ENCODE peak calls at places on chromosomes 5 and 9, in five cellular contexts. One of them, this sample, is unnamed.

GRCh38 chr5:141848771-141849370 is 29.3 kb downstream of the PCDH1 start:
- DNase-seq in MM.1S: peak; percentile 43
- DNase-seq in IMR-90: peak; percentile 66
- DNase-seq in K562: peak; percentile 71
- DNase-seq in fibroblast of lung: peak; percentile 40
- DNase-seq in this sample: no peak

GRCh38 chr9:33229359-33230120 is 10.4 kb upstream of the SPINK4 start:
- DNase-seq in IMR-90: no peak
- DNase-seq in MM.1S: peak; percentile 6
- DNase-seq in fibroblast of lung: no peak
- DNase-seq in K562: no peak
- DNase-seq in this sample: no peak

GRCh38 chr9:113675475-113675941 is 200.6 kb upstream of the ZNF618 start:
- DNase-seq in MM.1S: no peak
- DNase-seq in fibroblast of lung: peak; percentile 95
- DNase-seq in K562: no peak
- DNase-seq in IMR-90: peak; percentile 100
- DNase-seq in this sample: no peak

GRCh38 chr9:97985058-97985861 is 2.1 kb downstream of the ANP32B start:
- DNase-seq in MM.1S: peak; percentile 66
- DNase-seq in fibroblast of lung: peak; percentile 47
- DNase-seq in IMR-90: peak; percentile 11
- DNase-seq in K562: no peak
- DNase-seq in this sample: peak; percentile 36

GRCh38 chr9:127569819-127570401 is 42.2 kb upstream of the STXBP1 start:
- DNase-seq in IMR-90: peak; percentile 44
- DNase-seq in fibroblast of lung: no peak
- DNase-seq in K562: no peak
- DNase-seq in MM.1S: peak; percentile 84
- DNase-seq in this sample: no peak

GRCh38 chr9:127444283-127444920 is 6.8 kb downstream of the RPL12 start:
- DNase-seq in IMR-90: no peak
- DNase-seq in fibroblast of lung: no peak
- DNase-seq in MM.1S: no peak
- DNase-seq in K562: no peak
- DNase-seq in this sample: no peak

GRCh38 chr5:161051920-161052500 is 200.0 kb upstream of the ATP10B start:
- DNase-seq in fibroblast of lung: no peak
- DNase-seq in K562: no peak
- DNase-seq in MM.1S: no peak
- DNase-seq in IMR-90: no peak
- DNase-seq in this sample: no peak

GRCh38 chr5:179123491-179124328 is 63.5 kb downstream of the ZNF354C start:
- DNase-seq in K562: no peak
- DNase-seq in IMR-90: no peak
- DNase-seq in fibroblast of lung: no peak
- DNase-seq in MM.1S: no peak
- DNase-seq in this sample: no peak

GRCh38 chr9:85237478-85237877 is 504.3 kb downstream of the AGTPBP1 start:
- DNase-seq in fibroblast of lung: no peak
- DNase-seq in MM.1S: no peak
- DNase-seq in K562: no peak
- DNase-seq in IMR-90: no peak
- DNase-seq in this sample: no peak

GRCh38 chr9:4970970-4971641 is 14.0 kb upstream of the JAK2 start:
- DNase-seq in fibroblast of lung: no peak
- DNase-seq in MM.1S: peak; percentile 63
- DNase-seq in IMR-90: no peak
- DNase-seq in K562: no peak
- DNase-seq in this sample: no peak

DNA sequence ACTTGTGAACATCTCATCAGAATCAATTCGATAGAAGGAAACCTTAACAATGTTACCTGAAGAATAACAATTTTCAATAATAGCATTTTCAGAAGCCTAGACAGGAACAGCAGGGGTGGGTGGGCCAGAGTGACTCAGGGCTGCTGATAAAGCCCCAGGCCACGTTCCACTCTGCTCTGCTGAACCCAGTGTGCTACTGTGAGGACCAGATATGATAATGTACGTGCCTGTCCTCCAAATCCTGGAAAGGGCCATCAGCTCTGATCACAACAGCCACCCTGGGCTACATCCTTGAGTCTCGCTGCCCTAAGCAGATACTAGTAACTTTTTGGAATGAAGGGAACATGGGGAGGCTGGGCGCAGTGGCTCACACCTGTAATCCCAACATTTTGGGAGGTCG is 91.3 kb downstream of the PRRT1B start:
- DNase-seq in IMR-90: no peak
- DNase-seq in MM.1S: no peak
- DNase-seq in K562: peak; percentile 30
- DNase-seq in fibroblast of lung: no peak
- DNase-seq in this sample: no peak
- H3K9ac ChIP-seq in IMR-90: no peak overlapping the region
- H3K9ac ChIP-seq in MM.1S: no peak overlapping the region
- H3K9ac ChIP-seq in K562: peak overlapping the region; percentile 49
- H3K9ac ChIP-seq in fibroblast of lung: no peak overlapping the region
- H3K9ac ChIP-seq in this sample: no peak overlapping the region

DNA sequence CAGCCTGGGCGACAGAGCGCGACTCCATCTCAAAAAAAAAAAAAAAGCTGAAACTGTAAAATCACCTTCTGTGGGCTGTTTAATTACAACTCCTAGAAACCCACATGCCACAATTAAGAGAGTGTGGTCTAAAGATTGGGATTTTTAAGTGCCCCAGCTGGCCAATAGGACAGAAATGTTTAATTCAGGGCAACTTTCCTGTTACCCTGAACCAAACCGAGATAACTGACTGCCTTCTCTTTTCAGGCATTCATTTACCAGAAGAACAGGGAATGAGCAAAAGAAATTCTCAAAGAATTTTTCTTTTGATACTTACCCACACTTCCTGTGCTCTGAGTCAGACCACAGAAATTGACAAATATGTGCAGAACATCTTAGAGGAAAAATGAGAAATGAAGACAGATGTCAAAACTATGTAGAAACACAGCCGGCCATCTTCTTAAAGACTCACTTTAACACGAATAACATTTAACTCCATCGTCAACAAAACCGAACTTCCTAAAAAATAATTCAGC is 221.3 kb upstream of the DAPK1 start:
- DNase-seq in K562: no peak
- DNase-seq in MM.1S: no peak
- DNase-seq in fibroblast of lung: peak; percentile 32
- DNase-seq in IMR-90: peak; percentile 73
- DNase-seq in this sample: no peak
- H2AFZ ChIP-seq in K562: no peak overlapping the region
- H2AFZ ChIP-seq in MM.1S: no peak overlapping the region
- H2AFZ ChIP-seq in fibroblast of lung: no peak overlapping the region
- H2AFZ ChIP-seq in IMR-90: no peak overlapping the region
- H2AFZ ChIP-seq in this sample: no peak overlapping the region

GRCh38 chr5:74669824-74670223 is 15.2 kb upstream of the HEXB start:
- DNase-seq in fibroblast of lung: no peak
- DNase-seq in IMR-90: no peak
- DNase-seq in K562: no peak
- DNase-seq in MM.1S: no peak
- DNase-seq in this sample: no peak

GRCh38 chr5:74673011-74673790 is 11.8 kb upstream of the HEXB start:
- DNase-seq in fibroblast of lung: peak; percentile 79
- DNase-seq in IMR-90: peak; percentile 67
- DNase-seq in K562: no peak
- DNase-seq in MM.1S: peak; percentile 31
- DNase-seq in this sample: peak; percentile 45

GRCh38 chr5:74667396-74667795 is 17.6 kb upstream of the HEXB start:
- DNase-seq in IMR-90: peak; percentile 50
- DNase-seq in fibroblast of lung: no peak
- DNase-seq in MM.1S: no peak
- DNase-seq in K562: no peak
- DNase-seq in this sample: no peak

GRCh38 chr5:74672215-74672877 is 12.7 kb upstream of the HEXB start:
- DNase-seq in fibroblast of lung: no peak
- DNase-seq in IMR-90: no peak
- DNase-seq in MM.1S: no peak
- DNase-seq in K562: no peak
- DNase-seq in this sample: no peak

DNA sequence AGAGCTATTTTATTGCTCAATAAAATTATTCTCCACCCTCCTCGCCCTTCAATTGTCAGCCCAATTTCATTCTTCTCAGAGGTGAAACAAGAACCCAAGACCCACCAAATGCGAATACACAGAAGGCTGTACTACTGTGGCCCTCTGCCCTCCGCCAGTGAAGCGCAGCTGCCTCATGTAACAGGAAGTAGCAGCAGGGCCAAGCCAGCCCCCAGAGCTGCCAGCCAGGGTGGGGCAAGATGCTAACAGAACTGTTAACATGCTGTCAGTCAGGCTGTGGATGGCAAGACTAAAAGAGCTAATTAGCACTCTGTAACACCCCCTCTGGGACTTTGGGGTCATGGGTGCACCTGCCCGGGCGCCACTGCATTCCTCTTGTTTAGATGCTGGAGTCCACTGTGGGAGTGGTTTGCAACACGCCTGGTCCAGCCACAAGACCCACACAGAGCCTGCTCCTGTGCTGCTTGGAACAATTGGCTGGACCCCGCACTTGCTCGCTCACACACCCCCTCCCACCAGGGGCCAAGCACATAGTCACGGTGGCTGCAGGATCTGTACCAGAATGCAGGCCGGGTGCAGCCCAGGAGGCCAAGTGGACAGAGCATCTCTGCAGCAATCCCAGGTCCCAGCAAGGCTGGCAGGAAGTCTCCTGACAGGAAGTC is 14.5 kb upstream of the HEXB start:
- DNase-seq in MM.1S: no peak
- DNase-seq in K562: no peak
- DNase-seq in IMR-90: no peak
- DNase-seq in fibroblast of lung: no peak
- DNase-seq in this sample: no peak
- TF ChIP-seq CTCF in MM.1S: no peak
- TF ChIP-seq CTCF in K562: no peak
- TF ChIP-seq CTCF in IMR-90: no peak
- TF ChIP-seq CTCF in fibroblast of lung: no peak
- TF ChIP-seq CTCF in this sample: no peak

GRCh38 chr9:110148384-110148783 is 59.6 kb downstream of the C9orf152 start:
- DNase-seq in K562: no peak
- DNase-seq in fibroblast of lung: no peak
- DNase-seq in MM.1S: peak; percentile 92
- DNase-seq in IMR-90: peak; percentile 43
- DNase-seq in this sample: no peak
- H3K9ac ChIP-seq in K562: no peak overlapping the region
- H3K9ac ChIP-seq in fibroblast of lung: no peak overlapping the region
- H3K9ac ChIP-seq in MM.1S: peak overlapping the region; percentile 74
- H3K9ac ChIP-seq in IMR-90: no peak overlapping the region
- H3K9ac ChIP-seq in this sample: no peak overlapping the region

GRCh38 chr5:14419686-14420085 is 161.9 kb upstream of the OTULINL start:
- DNase-seq in MM.1S: no peak
- DNase-seq in fibroblast of lung: no peak
- DNase-seq in IMR-90: no peak
- DNase-seq in K562: no peak
- DNase-seq in this sample: no peak

GRCh38 chr5:14416709-14417108 is 164.9 kb upstream of the OTULINL start:
- DNase-seq in MM.1S: no peak
- DNase-seq in K562: no peak
- DNase-seq in IMR-90: no peak
- DNase-seq in fibroblast of lung: no peak
- DNase-seq in this sample: no peak

GRCh38 chr5:14420136-14420808 is 161.3 kb upstream of the OTULINL start:
- DNase-seq in K562: no peak
- DNase-seq in fibroblast of lung: no peak
- DNase-seq in MM.1S: no peak
- DNase-seq in IMR-90: peak; percentile 53
- DNase-seq in this sample: no peak

GRCh38 chr5:14417232-14417730 is 164.3 kb upstream of the OTULINL start:
- DNase-seq in K562: no peak
- DNase-seq in MM.1S: no peak
- DNase-seq in IMR-90: peak; percentile 71
- DNase-seq in fibroblast of lung: peak; percentile 39
- DNase-seq in this sample: no peak

DNA sequence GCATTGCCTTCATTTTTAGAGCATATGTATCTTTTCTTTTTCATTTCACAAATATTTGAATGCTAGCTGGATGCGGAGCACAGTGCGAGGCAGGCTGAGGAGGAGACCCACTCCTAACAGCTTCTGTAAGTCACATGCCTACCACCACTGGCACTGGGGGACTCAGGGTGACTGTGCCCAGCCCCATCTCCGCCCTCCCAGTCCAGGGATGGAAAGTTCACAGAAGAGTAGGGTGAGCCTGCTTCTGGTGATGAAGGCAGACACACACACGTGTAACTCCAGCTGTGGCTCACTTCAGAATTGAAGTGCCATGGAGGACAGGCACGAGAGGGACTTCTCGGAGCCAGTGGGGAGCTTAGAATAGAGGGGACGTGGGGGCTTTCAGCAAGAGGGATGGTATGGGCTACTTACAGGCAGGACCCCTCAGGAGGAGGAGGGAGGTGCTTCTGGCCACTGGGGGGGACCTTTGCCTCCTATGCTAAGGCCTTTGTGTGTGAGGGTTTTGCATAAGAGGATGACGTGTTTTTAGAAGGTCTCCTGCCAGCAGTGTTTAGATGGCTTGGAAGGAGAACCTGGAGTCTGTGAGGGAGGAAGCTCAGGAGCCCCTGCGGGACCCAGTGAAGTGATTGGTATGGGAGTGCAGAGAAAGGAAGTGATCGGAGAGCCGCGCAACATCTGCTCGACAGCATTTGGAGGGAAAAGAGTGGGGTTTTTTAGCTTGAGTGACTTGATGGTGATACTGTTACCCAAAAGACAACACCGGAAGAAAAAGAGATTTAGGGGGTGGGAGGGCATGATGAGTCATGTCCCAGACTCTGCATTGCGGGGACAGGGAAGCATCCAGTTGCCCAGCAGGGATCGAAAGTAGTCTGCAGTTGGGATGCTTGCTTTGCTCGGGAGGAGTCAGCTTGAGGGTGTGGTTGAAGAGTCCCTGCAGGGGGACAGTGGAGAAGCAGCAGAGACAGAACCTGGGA is 163.5 kb upstream of the OTULINL start:
- DNase-seq in fibroblast of lung: peak; percentile 47
- DNase-seq in IMR-90: peak; percentile 55
- DNase-seq in MM.1S: no peak
- DNase-seq in K562: no peak
- DNase-seq in this sample: no peak
- H2AFZ ChIP-seq in fibroblast of lung: no peak overlapping the region
- H2AFZ ChIP-seq in IMR-90: no peak overlapping the region
- H2AFZ ChIP-seq in MM.1S: no peak overlapping the region
- H2AFZ ChIP-seq in K562: no peak overlapping the region
- H2AFZ ChIP-seq in this sample: no peak overlapping the region